ENCODE peak calls at places on chromosomes 4 and X, in four cellular contexts. G is transverse colon, U is vagina, M is endothelial cell of umbilical vein. B is an unnamed sample. For H3K4me1, the result is how much of the 10 kb centered on the place peaks cover.

GRCh38 chrX:38941675-38942074 is 140.4 kb downstream of the MID1IP1 start:
- DNase-seq in G (no peak), U (no peak), M (no peak), B (no peak)

GRCh38 chr4:4714330-4714729 is 145.1 kb upstream of the MSX1 start:
- DNase-seq in G (no peak), U (no peak), M (no peak), B (no peak)

GRCh38 chr4:6788123-6788522 is 5.6 kb downstream of the KIAA0232 start:
- DNase-seq in G (no peak), U (no peak), M (no peak), B (no peak)

GRCh38 chr4:184506527-184507121 is 32.3 kb upstream of the IRF2 start:
- DNase-seq in G (peak), U (no peak), M (no peak), B (no peak)

GRCh38 chr4:122539861-122540465 is 80.9 kb downstream of the IL21 start:
- DNase-seq in G (no peak), U (no peak), M (peak), B (no peak)

GRCh38 chr4:107034091-107034698 is 1.9 kb downstream of the DKK2 start:
- DNase-seq in G (peak), U (no peak), M (peak), B (no peak)

GRCh38 chr4:185656467-185656890 is 121.2 kb upstream of the PDLIM3 start:
- DNase-seq in G (peak), U (no peak), M (peak), B (peak)

GRCh38 chr4:109979932-109980717 is 67.4 kb downstream of the EGF start:
- DNase-seq in G (no peak), U (no peak), M (no peak), B (no peak)

GRCh38 chrX:40085086-40085551 is 12.6 kb downstream of the BCOR start:
- DNase-seq in G (no peak), U (no peak), M (peak), B (peak)

GRCh38 chr4:16865897-16866283 is 32.6 kb downstream of the LDB2 start:
- DNase-seq in G (no peak), U (no peak), M (peak), B (no peak)

GRCh38 chr4:124199755-124200154 is 512.8 kb downstream of the ANKRD50 start:
- DNase-seq in G (no peak), U (no peak), M (peak), B (no peak)

GRCh38 chrX:2401590-2402360 is 99.0 kb downstream of the DHRSX start:
- DNase-seq in G (no peak), U (no peak), M (no peak), B (no peak)

GRCh38 chr4:161936625-161937133 is 227.1 kb downstream of the FSTL5 start:
- DNase-seq in G (no peak), U (no peak), M (peak), B (no peak)

DNA sequence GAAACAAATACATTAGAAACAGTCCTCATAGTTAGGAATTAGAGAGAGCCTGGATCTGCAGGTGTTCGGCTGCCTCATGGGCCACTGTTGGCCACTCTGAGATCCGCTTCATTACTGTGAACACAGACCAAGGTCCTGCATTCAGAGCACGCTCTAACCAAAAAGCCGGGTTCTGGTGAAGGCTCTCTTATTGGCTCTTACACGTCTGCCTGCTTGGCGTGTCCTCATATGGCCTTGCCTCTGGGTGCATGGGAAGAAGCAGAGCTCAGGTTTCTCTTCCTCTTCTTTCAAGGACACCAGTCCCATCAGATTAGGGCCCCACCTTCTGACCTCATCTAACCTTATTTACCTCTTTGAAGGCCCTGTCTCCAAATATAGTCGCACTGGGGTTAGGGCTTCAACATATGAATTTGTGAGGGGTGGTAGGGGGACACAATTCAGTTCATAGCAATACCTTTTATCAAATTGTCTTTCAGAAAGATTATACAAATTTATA is 37.1 kb upstream of the ELF2 start:
- DNase-seq in G (peak), U (no peak), M (no peak), B (peak)
- H3K27ac ChIP-seq in G (no peak), U (no peak), M (no peak), B (no peak)

GRCh38 chrX:74550295-74550802 is 64.1 kb downstream of the RLIM start:
- DNase-seq in G (peak), U (peak), M (peak), B (peak)

GRCh38 chrX:74557378-74557777 is 57.0 kb downstream of the RLIM start:
- DNase-seq in G (no peak), U (no peak), M (no peak), B (no peak)

GRCh38 chrX:74546984-74547383 is 67.4 kb downstream of the RLIM start:
- DNase-seq in G (no peak), U (peak), M (no peak), B (no peak)

GRCh38 chrX:74551934-74552333 is 62.5 kb downstream of the RLIM start:
- DNase-seq in G (no peak), U (no peak), M (no peak), B (no peak)
- H3K4me1 ChIP-seq in G (under half), U (under half), M (under half), B (under half)

DNA sequence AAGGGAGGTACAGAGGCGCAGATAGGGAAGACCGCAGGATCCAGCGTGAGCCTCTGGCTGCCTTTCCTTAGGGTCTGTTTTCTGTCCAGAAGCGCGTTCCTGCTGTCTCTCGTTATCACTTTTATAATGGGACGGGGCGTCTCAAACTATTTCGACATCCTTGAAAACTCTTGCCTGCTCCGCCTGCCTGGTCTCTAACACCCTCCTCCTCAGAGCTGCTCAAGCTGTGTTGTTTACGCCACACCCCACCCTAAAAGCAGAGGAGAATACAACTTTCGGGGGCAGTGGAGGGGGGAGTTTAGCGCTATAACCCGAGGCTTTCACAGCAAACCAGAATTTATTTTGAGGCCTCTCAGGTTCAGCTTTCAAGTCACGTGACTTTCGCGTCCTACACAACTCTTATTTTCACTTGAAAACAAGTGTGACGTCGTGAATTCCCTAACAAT is 646 bp upstream of the FAM3A start:
- DNase-seq in G (no peak), U (no peak), M (peak), B (no peak)
- TF ChIP-seq POLR2A in G (no peak), U (no peak), M (no peak), B (no peak)

GRCh38 chrX:57951666-57952319 is 41.5 kb upstream of the ZXDA start:
- DNase-seq in G (peak), U (no peak), M (no peak), B (peak)

GRCh38 chrX:57952320-57952678 is 42.0 kb upstream of the ZXDA start:
- DNase-seq in G (no peak), U (no peak), M (no peak), B (peak)
- H3K27ac ChIP-seq in G (no peak), U (no peak), M (no peak), B (no peak)

DNA sequence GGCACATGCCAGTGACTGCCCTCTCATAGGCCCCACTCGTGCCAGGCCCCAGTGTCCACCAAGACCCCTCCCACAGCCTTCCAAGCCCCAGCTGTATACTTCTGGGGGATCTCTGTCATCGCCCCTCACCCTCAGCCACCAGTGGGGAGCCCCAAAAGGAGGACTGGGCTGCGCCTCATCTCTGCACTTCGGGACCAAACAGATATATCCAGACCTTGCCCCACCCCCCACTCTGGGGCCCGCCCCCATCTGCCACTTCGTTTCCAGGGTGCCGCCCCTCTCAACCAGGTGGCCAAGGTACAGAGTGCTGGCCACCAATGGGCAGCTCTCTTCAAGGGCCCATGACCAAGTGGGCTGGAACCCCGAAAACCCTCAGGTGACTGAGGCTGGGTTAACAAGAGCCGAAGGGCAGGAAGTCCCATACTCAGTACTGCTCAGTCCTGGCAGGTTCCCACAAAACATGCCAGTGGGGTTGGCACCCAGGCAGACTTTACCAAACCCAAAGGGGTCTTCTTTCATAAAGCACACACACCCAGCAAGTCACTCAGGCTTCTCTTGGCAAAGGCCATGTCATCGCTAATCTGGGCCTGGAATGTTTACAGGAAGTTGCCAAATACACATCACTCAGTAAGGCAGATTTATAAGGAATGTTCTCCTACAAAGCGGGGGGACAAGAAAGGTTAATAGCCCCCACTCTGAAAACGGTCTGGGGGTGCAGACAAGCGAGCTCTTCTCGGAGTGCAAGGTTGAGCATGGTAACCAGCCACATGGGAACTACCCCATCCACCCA is 4.4 kb downstream of the ZFYVE28 start:
- DNase-seq in G (peak), U (no peak), M (peak), B (no peak)
- H3K4me1 ChIP-seq in G (under half), U (under half), M (under half), B (under half)

GRCh38 chrX:149939271-149940014 is 1.2 kb upstream of the EOLA2 start:
- DNase-seq in G (peak), U (no peak), M (peak), B (peak)

GRCh38 chrX:149940015-149940716 is 1.9 kb upstream of the EOLA2 start:
- DNase-seq in G (peak), U (no peak), M (peak), B (peak)

GRCh38 chrX:149937881-149938426 is 337 bp downstream of the EOLA2 start:
- DNase-seq in G (peak), U (no peak), M (no peak), B (peak)

DNA sequence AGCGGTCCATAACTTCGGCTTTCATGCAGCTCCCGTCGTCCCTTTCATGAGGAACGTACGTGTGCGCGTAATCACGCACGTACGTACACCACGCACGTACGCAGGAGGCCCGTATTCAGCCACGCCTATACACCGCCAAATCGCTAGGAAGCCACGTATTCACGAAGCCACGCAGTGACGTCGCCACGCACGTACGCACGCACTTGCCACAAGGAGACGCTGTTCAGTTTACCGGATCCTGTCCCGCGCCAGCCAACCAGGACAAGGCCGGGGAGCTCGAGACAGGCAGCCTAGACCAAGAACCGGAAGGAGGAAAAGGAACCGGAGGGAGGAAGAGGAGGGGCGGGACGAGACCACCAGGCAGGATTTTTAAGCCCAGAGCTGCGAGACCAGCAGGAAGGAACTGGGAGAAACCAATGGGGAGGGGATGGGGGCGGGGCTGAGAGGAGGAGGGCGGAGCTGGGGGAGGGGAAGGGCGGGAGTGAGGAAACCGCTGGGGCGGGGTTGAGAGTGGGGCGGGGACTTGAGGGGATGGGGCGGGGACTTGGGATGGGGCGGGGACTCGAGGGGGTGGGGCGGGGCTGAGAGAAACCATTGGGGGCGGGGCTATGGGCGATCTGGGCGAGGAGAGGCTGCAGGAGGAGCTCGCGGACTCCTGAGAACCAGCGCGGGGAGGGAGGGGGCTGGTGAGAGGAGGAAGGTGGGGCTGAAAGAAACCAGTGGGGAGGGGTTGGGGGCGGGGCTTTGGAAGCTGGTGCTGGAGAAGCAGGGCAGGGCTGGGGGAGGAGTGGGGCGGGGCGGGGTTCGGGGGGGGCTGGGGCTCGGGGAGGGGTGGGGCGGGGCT is at the start of gene EOLA2:
- DNase-seq in G (peak), U (no peak), M (peak), B (peak)
- TF ChIP-seq POLR2A in G (peak), U (no peak), M (peak), B (peak)

DNA sequence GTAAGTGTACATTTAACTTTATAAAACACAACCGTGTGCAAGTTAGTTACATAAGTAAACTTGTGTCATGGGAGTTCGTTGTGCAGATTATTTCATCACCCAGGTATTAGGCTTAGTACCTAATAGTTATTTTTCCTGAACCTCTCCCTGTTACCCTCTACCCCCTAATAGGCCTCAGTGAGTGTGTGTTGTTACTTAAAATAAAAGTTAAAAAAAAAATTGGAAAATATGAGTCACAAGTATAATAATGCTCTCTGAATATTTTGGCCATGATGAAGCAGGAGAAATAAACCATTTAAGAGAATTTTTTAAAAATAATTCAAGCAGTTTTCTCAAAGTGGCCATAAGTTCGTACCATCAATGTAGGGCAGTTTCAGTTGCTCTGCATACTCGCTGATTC is 105.1 kb upstream of the GRID2 start:
- DNase-seq in G (no peak), U (no peak), M (no peak), B (no peak)
- H3K27ac ChIP-seq in G (no peak), U (no peak), M (no peak), B (no peak)

B was measured in adrenal gland.